ENCODE peak calls at places on chromosome 5, in five cellular contexts. C is NT2/D1, B is right cardiac atrium, G is hepatocyte, W is spleen. M is an unnamed sample.

GRCh38 chr5:29079771-29080170 is 2041.4 kb upstream of the CDH9 start:
- DNase-seq in B (no peak), W (no peak), C (peak; percentile 16), G (no peak), M (no peak)

GRCh38 chr5:141182248-141182647 is at the start of gene PCDHB16:
- DNase-seq in G (peak; percentile 51), C (peak; percentile 40), B (no peak), W (no peak), M (no peak)

GRCh38 chr5:15902050-15902449 is 277.5 kb downstream of the MARCHF11 start:
- DNase-seq in B (no peak), W (no peak), G (no peak), C (no peak), M (no peak)

GRCh38 chr5:142568996-142569335 is 116.9 kb downstream of the FGF1 start:
- DNase-seq in B (no peak), C (no peak), G (no peak), W (no peak), M (no peak)

GRCh38 chr5:67648201-67648671 is 451.6 kb upstream of the CD180 start:
- DNase-seq in C (no peak), G (peak; percentile 51), W (no peak), B (peak; percentile 84), M (no peak)

GRCh38 chr5:74643160-74643562 is 2.6 kb upstream of the ENC1 start:
- DNase-seq in G (peak; percentile 75), W (no peak), B (peak; percentile 33), C (no peak), M (no peak)

GRCh38 chr5:89059274-89059673 is 176.3 kb upstream of the MEF2C start:
- DNase-seq in C (no peak), W (no peak), B (no peak), G (no peak), M (no peak)

GRCh38 chr5:32115985-32116384 is 58.1 kb downstream of the GOLPH3 start:
- DNase-seq in C (no peak), G (no peak), W (no peak), B (no peak), M (no peak)

GRCh38 chr5:94627191-94627590 is 8.7 kb downstream of the SLF1 start:
- DNase-seq in C (no peak), G (no peak), W (no peak), B (no peak), M (no peak)

GRCh38 chr5:118561971-118562370 is 426.4 kb downstream of the DTWD2 start:
- DNase-seq in B (no peak), W (no peak), C (no peak), G (no peak), M (no peak)

GRCh38 chr5:1666221-1666620 is 133.4 kb downstream of the MRPL36 start:
- DNase-seq in C (no peak), B (no peak), G (no peak), W (no peak), M (no peak)
- H3K27me3 ChIP-seq in C (peaks cover 36% of the 10 kb centered on the region), B (no peaks in the 10 kb centered on the region), G (peaks cover 32% of the 10 kb centered on the region), W (no peaks in the 10 kb centered on the region), M (no peaks in the 10 kb centered on the region)

GRCh38 chr5:139797856-139798510 is 2.4 kb downstream of the PSD2 start:
- DNase-seq in W (no peak), G (no peak), C (no peak), B (no peak), M (no peak)

GRCh38 chr5:139796061-139796806 is 626 bp downstream of the PSD2 start:
- DNase-seq in C (no peak), G (no peak), W (no peak), B (no peak), M (no peak)

GRCh38 chr5:139794067-139794846 is 1.4 kb upstream of the PSD2 start:
- DNase-seq in B (no peak), W (peak; percentile 31), C (no peak), G (no peak), M (no peak)

GRCh38 chr5:139797335-139797734 is 1.7 kb downstream of the PSD2 start:
- DNase-seq in C (no peak), B (no peak), G (no peak), W (no peak), M (no peak)

GRCh38 chr5:139795074-139796001 is at the start of gene PSD2:
- DNase-seq in G (peak; percentile 43), C (no peak), B (peak; percentile 43), W (peak; percentile 64), M (no peak)
- H3K27me3 ChIP-seq in G (peaks cover 78% of the 10 kb centered on the region), C (peaks cover 87% of the 10 kb centered on the region), B (no peaks in the 10 kb centered on the region), W (peaks cover 8% of the 10 kb centered on the region), M (no peaks in the 10 kb centered on the region)

GRCh38 chr5:42992035-42992570 is 48.0 kb downstream of the ANXA2R start:
- DNase-seq in G (peak; percentile 79), B (peak; percentile 87), W (peak; percentile 97), C (no peak), M (peak; percentile 85)

GRCh38 chr5:42988568-42988967 is 51.6 kb downstream of the ANXA2R start:
- DNase-seq in C (no peak), B (no peak), W (no peak), G (no peak), M (no peak)

GRCh38 chr5:42990892-42991291 is 49.2 kb downstream of the ANXA2R start:
- DNase-seq in C (no peak), W (no peak), G (no peak), B (no peak), M (no peak)

GRCh38 chr5:42991477-42992034 is 48.6 kb downstream of the ANXA2R start:
- DNase-seq in C (no peak), G (no peak), B (no peak), W (peak; percentile 86), M (no peak)

DNA sequence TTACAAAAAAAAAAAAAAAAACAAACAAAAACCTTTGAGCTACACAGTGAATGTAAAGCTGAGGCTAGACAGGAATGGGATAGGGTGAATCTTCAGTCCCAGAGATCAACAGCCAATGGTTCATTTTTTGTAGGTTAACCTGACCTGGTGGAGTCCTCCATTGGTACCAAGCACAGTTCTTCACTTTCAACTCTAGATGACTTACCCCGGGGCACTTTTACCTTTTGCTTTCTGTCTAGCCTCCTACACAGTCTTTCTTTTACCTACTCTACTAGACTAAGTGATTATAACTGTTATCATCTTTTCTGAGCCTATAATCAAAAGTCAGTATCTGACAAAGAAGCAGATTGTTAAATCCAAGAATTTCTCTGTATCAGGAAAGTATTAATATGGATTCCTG is 50.9 kb downstream of the ANXA2R start:
- DNase-seq in G (no peak), W (no peak), B (no peak), C (no peak), M (no peak)
- H3K27me3 ChIP-seq in G (peaks cover 8% of the 10 kb centered on the region), W (no peaks in the 10 kb centered on the region), B (no peaks in the 10 kb centered on the region), C (peaks cover 44% of the 10 kb centered on the region), M (peaks cover 36% of the 10 kb centered on the region)

GRCh38 chr5:176743136-176743827 is 67.1 kb upstream of the UNC5A start:
- DNase-seq in W (peak; percentile 54), B (no peak), C (no peak), G (peak; percentile 30), M (peak; percentile 35)
- H3K27me3 ChIP-seq in W (peaks cover 2% of the 10 kb centered on the region), B (no peaks in the 10 kb centered on the region), C (peaks cover 9% of the 10 kb centered on the region), G (peaks cover 63% of the 10 kb centered on the region), M (no peaks in the 10 kb centered on the region)

DNA sequence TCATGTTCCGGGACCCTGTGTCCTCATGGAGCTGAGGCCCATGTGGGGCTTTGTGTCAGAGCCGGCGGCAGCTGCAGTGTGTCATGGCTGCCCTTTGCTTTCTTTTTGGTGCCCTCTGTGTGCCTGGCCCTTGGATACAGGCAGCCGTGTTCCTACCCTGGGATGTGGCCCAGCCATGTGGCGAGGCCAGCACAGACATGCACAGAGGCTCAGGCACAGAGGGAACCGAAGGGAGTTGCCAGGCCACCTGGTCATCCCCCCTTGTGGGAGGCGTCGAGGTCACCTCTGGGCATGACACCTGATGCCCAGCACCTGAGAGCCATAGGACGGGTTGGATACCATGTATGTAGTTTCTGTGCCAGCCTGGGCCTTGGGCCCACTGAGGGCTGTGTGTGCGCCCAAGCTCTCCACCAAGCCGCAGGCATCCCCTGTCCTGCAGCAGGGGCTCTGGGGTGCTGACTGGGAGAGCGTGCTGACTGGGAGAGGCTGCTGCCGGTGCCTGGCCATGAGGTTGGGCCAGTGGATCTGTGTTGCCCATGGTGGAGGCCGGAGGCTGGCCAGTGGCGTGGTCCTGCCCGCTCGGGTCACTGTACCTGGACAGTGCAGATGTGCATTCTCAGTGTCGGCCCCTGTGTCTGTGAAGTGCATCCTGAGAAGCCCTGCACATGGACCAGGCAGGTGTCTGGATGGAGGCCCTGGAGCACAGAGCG is 4.8 kb downstream of the NKD2 start:
- DNase-seq in C (no peak), G (no peak), W (no peak), B (peak; percentile 7), M (no peak)
- H3K27me3 ChIP-seq in C (peaks cover 10% of the 10 kb centered on the region), G (peaks cover 16% of the 10 kb centered on the region), W (no peaks in the 10 kb centered on the region), B (no peaks in the 10 kb centered on the region), M (no peaks in the 10 kb centered on the region)

DNA sequence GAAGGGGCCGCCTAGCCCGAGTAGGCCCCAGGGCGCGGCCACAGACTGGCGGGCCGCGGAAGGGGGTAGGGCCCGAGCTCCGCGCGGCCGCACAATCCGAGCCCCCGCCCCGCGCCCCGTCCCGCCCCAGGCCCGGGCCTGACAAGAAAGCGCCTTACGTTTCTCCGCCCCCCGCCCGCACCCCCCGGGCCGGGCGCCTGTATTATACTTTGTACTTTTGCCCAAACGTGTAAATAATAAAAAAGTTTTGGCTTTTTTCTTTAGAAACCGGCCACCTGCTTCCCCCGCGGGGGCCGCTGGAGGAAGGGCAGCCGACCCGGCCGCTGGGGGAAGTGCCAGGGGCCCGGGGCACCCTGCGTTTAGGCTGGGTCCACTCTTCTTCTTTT is 2.6 kb downstream of the TLX3 start:
- DNase-seq in G (no peak), W (no peak), C (no peak), B (no peak), M (no peak)
- H3K27me3 ChIP-seq in G (peaks cover 98% of the 10 kb centered on the region), W (peaks cover 44% of the 10 kb centered on the region), C (peaks cover 100% of the 10 kb centered on the region), B (no peaks in the 10 kb centered on the region), M (peaks cover 26% of the 10 kb centered on the region)

GRCh38 chr5:138654281-138654867 is 79.2 kb upstream of the HSPA9 start:
- DNase-seq in G (no peak), B (no peak), C (no peak), W (no peak), M (no peak)
- H3K27me3 ChIP-seq in G (no peaks in the 10 kb centered on the region), B (no peaks in the 10 kb centered on the region), C (no peaks in the 10 kb centered on the region), W (no peaks in the 10 kb centered on the region), M (no peaks in the 10 kb centered on the region)

GRCh38 chr5:406041-406440 is 36.9 kb upstream of the EXOC3 start:
- DNase-seq in W (no peak), B (no peak), C (no peak), G (no peak), M (no peak)

GRCh38 chr5:407051-407450 is 35.9 kb upstream of the EXOC3 start:
- DNase-seq in C (no peak), W (no peak), B (no peak), G (no peak), M (no peak)

GRCh38 chr5:403995-404394 is 39.0 kb upstream of the EXOC3 start:
- DNase-seq in W (no peak), C (no peak), G (no peak), B (no peak), M (no peak)

GRCh38 chr5:404666-405241 is 38.2 kb upstream of the EXOC3 start:
- DNase-seq in G (no peak), W (no peak), B (no peak), C (no peak), M (no peak)

DNA sequence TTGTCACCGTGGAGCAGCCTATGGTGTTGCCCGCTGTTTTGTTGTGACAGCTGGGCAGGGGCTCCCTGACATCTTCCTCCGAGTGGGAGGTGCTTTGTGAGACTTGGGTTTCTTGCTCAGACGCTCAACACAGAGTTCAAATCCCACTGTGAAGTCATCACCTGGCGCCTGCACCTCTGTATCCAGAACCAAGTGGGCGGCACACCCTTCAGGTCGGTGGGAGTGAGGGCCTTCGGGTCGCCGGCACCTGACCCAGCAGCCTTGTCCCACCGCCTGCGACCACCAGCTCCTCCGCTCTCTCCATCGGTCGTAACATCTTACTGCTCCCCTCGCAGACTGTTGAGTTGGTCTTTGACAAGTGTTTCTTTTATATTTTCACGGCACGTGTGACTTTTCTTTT is 37.6 kb upstream of the EXOC3 start:
- DNase-seq in G (no peak), W (no peak), C (no peak), B (no peak), M (no peak)
- H3K27me3 ChIP-seq in G (no peaks in the 10 kb centered on the region), W (no peaks in the 10 kb centered on the region), C (no peaks in the 10 kb centered on the region), B (no peaks in the 10 kb centered on the region), M (no peaks in the 10 kb centered on the region)